ENCODE peak calls at places on chromosomes 5 and 9, in five cellular contexts. H, X, R, F and G are unnamed samples.

GRCh38 chr9:132977626-132978450 is 656 bp upstream of the GFI1B start:
- DNase-seq in F (peak; percentile 90), R (peak; percentile 71), H (peak; percentile 51), X (peak; percentile 54), G (peak; percentile 93)

GRCh38 chr9:130858734-130859705 is 24.0 kb downstream of the ABL1 start:
- DNase-seq in H (no peak), R (no peak), X (no peak), F (no peak), G (no peak)

GRCh38 chr5:143328589-143329220 is 74.8 kb downstream of the NR3C1 start:
- DNase-seq in H (no peak), X (no peak), R (no peak), F (no peak), G (no peak)

GRCh38 chr9:16809912-16810610 is 60.4 kb downstream of the BNC2 start:
- DNase-seq in X (no peak), H (no peak), R (no peak), F (peak; percentile 79), G (no peak)

GRCh38 chr9:85554349-85554748 is 187.4 kb downstream of the AGTPBP1 start:
- DNase-seq in H (no peak), F (no peak), R (no peak), X (no peak), G (no peak)

GRCh38 chr5:126449751-126450271 is 26.6 kb downstream of the GRAMD2B start:
- DNase-seq in H (no peak), X (no peak), F (no peak), R (peak; percentile 51), G (no peak)

GRCh38 chr5:160169326-160169725 is 50.1 kb upstream of the PWWP2A start:
- DNase-seq in X (no peak), H (no peak), F (no peak), R (no peak), G (no peak)

GRCh38 chr5:143322931-143323330 is 80.6 kb downstream of the NR3C1 start:
- DNase-seq in R (no peak), X (no peak), H (no peak), F (no peak), G (no peak)

GRCh38 chr9:92764988-92765936 is 629 bp upstream of the BICD2 start:
- DNase-seq in F (peak; percentile 95), H (peak; percentile 98), R (peak; percentile 99), X (peak; percentile 91), G (peak; percentile 97)

GRCh38 chr5:68444048-68444447 is 228.5 kb downstream of the PIK3R1 start:
- DNase-seq in F (no peak), R (no peak), X (no peak), H (no peak), G (no peak)

GRCh38 chr9:27572918-27573698 is at the start of gene C9orf72:
- DNase-seq in R (peak; percentile 77), F (peak; percentile 85), X (no peak), H (peak; percentile 82), G (peak; percentile 94)

GRCh38 chr9:33858346-33858869 is 41.4 kb downstream of the UBE2R2 start:
- DNase-seq in X (no peak), R (no peak), H (no peak), F (peak; percentile 28), G (peak; percentile 17)

GRCh38 chr5:176611435-176611834 is 1.5 kb upstream of the GPRIN1 start:
- DNase-seq in R (peak; percentile 91), X (peak; percentile 21), H (peak; percentile 54), F (peak; percentile 86), G (peak; percentile 73)

GRCh38 chr5:103120607-103121200 is 603 bp downstream of the PPIP5K2 start:
- DNase-seq in X (no peak), R (peak; percentile 24), H (peak; percentile 4), F (no peak), G (peak; percentile 63)

GRCh38 chr5:169548315-169548714 is 35.3 kb upstream of the SPDL1 start:
- DNase-seq in X (no peak), F (no peak), R (no peak), H (peak; percentile 5), G (no peak)

GRCh38 chr5:106873558-106873957 is 797.2 kb downstream of the EFNA5 start:
- DNase-seq in H (no peak), F (no peak), X (no peak), R (no peak), G (no peak)

GRCh38 chr5:51396797-51397196 is 13.5 kb downstream of the ISL1 start:
- DNase-seq in X (no peak), H (no peak), R (no peak), F (no peak), G (no peak)

GRCh38 chr5:124030043-124030461 is 518.1 kb downstream of the CSNK1G3 start:
- DNase-seq in R (no peak), H (no peak), F (no peak), X (no peak), G (no peak)

GRCh38 chr9:131395027-131395744 is 1.3 kb downstream of the PRRC2B start:
- DNase-seq in R (no peak), H (peak; percentile 76), X (no peak), F (peak; percentile 71), G (peak; percentile 52)

GRCh38 chr9:16824545-16825041 is 45.9 kb downstream of the BNC2 start:
- DNase-seq in F (no peak), R (no peak), X (no peak), H (peak; percentile 78), G (peak; percentile 36)

GRCh38 chr9:136116360-136117098 is 2.1 kb downstream of the TMEM250 start:
- DNase-seq in F (no peak), X (no peak), H (no peak), R (no peak), G (no peak)
- TF ChIP-seq POLR2A in F (no peak), X (no peak), H (no peak), R (no peak), G (no peak)

GRCh38 chr5:80255752-80256479 is at the start of gene SERINC5:
- DNase-seq in X (peak; percentile 43), R (peak; percentile 87), H (peak; percentile 83), F (peak; percentile 85), G (peak; percentile 86)
- TF ChIP-seq POLR2A in X (peak; percentile 60), R (peak; percentile 94), H (peak; percentile 81), F (peak; percentile 95), G (peak; percentile 96)

GRCh38 chr5:113022661-113023060 is 46.1 kb downstream of the DCP2 start:
- DNase-seq in F (no peak), R (no peak), X (no peak), H (no peak), G (no peak)

GRCh38 chr5:113020461-113021273 is 44.1 kb downstream of the DCP2 start:
- DNase-seq in H (no peak), F (no peak), R (no peak), X (peak; percentile 84), G (no peak)

DNA sequence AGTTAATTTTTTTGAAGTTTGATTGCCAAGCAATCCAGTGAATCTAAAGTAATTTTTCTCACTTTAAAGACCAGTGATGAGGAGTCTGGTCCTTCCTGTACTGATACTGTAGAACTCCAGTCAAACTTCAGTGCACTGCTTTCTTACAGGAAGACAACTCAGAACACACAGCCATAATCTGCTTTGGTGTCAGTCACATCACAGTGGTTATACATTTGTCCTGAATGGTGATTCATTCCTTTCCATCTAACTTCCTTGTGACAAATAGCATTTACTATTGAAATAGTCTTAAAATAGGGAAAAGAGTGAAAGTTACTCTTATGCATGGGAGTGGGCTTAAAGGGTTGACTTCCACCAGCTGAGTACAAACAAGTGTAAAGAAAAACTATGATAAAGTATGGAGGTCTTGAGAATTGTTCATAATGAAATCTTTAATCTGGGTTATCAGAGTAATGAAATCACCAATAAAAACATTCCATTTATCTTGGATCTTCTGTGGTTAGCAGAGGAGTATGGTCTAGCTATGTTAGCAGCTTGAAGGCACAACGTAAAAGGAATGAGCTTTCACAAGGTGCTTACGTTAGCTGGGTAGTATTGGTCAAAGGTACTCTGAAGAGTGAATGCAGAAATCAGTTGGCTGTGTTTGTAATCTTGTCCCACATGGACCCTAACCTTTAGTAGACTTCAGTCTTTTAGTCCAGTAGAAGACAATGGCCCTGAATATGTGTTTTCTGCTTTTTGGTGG is 41.5 kb downstream of the DCP2 start:
- DNase-seq in X (no peak), R (no peak), H (no peak), F (no peak), G (no peak)
- TF ChIP-seq POLR2A in X (no peak), R (no peak), H (no peak), F (no peak), G (no peak)

DNA sequence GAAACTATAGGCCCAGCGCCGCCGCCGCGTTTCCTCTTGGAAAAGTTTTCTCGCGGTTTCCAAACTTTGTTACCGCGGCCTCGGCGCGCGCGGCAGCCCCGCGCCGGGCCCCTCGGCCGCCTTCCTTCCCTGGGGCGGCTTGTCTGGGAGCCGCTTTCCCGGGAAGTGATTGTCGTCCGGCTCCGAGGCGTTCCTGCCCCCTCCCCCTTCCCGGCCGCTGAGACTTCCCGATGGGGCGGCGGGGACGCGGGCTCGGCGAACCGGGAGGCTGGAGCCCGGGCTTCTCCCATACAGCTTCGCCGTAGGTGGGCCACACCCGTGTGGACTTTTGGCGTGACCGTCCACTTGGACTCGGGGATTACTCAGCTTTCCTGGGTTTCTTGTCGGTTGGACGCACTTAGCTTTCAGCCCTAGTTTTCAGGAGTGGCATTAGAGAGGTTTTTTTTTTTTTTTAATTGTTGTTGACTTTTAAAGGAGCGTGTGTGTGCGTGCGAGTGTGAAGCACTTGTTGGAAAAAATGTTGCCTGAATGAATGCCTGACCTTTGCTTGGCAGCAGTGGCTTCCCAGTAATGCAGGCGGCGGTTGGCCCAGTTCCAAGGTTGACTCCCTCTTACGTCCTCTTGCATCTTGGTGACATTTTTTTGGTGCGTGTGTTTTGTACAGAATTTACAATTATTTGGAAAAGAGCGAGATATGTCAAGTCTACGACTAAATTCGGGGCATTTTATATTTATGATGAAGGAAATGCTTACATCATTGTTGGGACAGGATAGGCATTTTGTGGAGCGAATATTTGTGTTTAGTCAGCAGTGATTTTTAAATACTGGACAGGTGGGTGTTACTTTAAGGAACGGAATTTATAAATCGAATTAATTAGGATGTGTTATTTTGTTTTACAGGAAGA is 821 bp downstream of the CTNNA1 start:
- DNase-seq in X (peak; percentile 80), F (peak; percentile 68), H (peak; percentile 85), R (peak; percentile 98), G (peak; percentile 90)
- TF ChIP-seq POLR2A in X (no peak), F (peak; percentile 48), H (no peak), R (peak; percentile 62), G (no peak)

GRCh38 chr5:136228358-136228757 is 35.4 kb upstream of the SMIM32 start:
- DNase-seq in R (no peak), F (no peak), H (no peak), X (no peak), G (no peak)

GRCh38 chr5:136222575-136223235 is 29.7 kb upstream of the SMIM32 start:
- DNase-seq in F (no peak), H (no peak), R (peak; percentile 30), X (no peak), G (no peak)

GRCh38 chr5:136221340-136221739 is 28.4 kb upstream of the SMIM32 start:
- DNase-seq in H (no peak), R (no peak), X (no peak), F (no peak), G (no peak)

GRCh38 chr5:136225796-136226195 is 32.8 kb upstream of the SMIM32 start:
- DNase-seq in F (no peak), H (no peak), X (no peak), R (no peak), G (no peak)

DNA sequence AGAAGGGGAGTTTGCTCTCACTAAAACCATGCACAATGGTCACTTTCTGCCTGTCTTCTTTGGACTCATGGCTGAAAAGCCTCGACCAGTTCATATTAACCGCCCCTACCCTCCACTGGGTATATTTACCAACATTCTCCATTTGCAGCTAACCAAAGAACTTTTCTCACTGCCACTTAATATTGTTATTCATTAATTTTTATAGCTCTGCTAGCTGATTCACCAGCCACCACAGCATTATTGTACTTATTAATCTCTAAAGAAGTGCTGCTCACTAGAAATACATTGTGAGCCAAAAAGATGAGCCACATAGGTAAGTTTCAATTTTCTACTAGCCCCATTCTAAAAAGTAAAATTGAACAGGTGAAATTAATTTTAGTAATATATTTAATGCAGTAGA is 33.4 kb upstream of the SMIM32 start:
- DNase-seq in F (no peak), H (no peak), R (no peak), X (no peak), G (no peak)
- TF ChIP-seq POLR2A in F (no peak), H (no peak), R (no peak), X (no peak), G (no peak)